ENCODE peak calls at places on chromosomes 16 and 17, in nine cellular contexts. Z is germinal center; L is stimulated activated CD4-positive, alpha-beta T cell treated with anti-CD3 and anti-CD28 coated beads, Interleukin-12 subunit alpha, Interleukin-12 subunit beta, amount 100 ng/mL, for 48 hours; Y is left colon; T is NCI-H460; A is C1 segment of cervical spinal cord; Q is NCI-H1930; E is cardiac muscle cell; S is activated T-helper 9 cell treated with anti-CD3 and anti-CD28 coated beads, Interleukin-2, amount 50 U/mL, for 16 hours. R is an unnamed sample.

GRCh38 chr17:64281962-64282752 is 19.1 kb upstream of the TEX2 start:
- DNase-seq in Z (peak; percentile 66), E (peak; percentile 82), Y (no peak), S (peak; percentile 15), T (peak; percentile 61), Q (no peak), A (no peak), L (peak; percentile 3), R (no peak)

GRCh38 chr17:71032746-71033273 is 863.5 kb downstream of the KCNJ2 start:
- DNase-seq in L (no peak), A (no peak), Q (peak; percentile 100), Y (no peak), E (peak; percentile 38), S (no peak), Z (no peak), T (no peak), R (no peak)

GRCh38 chr16:66491716-66492064 is 58.2 kb downstream of the TK2 start:
- DNase-seq in Q (no peak), A (no peak), L (no peak), Y (no peak), T (no peak), S (no peak), E (no peak), Z (no peak), R (no peak)

GRCh38 chr17:16463341-16464000 is 28.5 kb downstream of the LRRC75A start:
- DNase-seq in S (no peak), A (no peak), L (no peak), Z (no peak), Y (peak; percentile 92), T (no peak), E (peak; percentile 42), Q (no peak), R (no peak)

GRCh38 chr16:54584121-54584520 is 297.5 kb upstream of the IRX3 start:
- DNase-seq in S (no peak), A (no peak), Z (no peak), E (no peak), T (no peak), Q (no peak), Y (no peak), L (no peak), R (no peak)

GRCh38 chr17:70661342-70662222 is 492.2 kb downstream of the KCNJ2 start:
- DNase-seq in E (no peak), L (no peak), Z (no peak), Y (peak; percentile 45), S (no peak), Q (no peak), A (no peak), T (no peak), R (no peak)

GRCh38 chr17:6505425-6506142 is 50.8 kb downstream of the PITPNM3 start:
- DNase-seq in S (no peak), Z (no peak), A (no peak), Q (no peak), T (no peak), Y (no peak), L (no peak), E (no peak), R (no peak)

GRCh38 chr16:31404353-31405064 is 11.4 kb downstream of the ITGAD start:
- DNase-seq in L (no peak), S (no peak), Q (no peak), Y (no peak), Z (no peak), T (peak; percentile 78), E (no peak), A (no peak), R (no peak)

GRCh38 chr16:81232740-81233367 is 5.6 kb upstream of the BCO1 start:
- DNase-seq in T (no peak), Z (no peak), A (no peak), Q (no peak), L (no peak), S (no peak), Y (no peak), E (no peak), R (no peak)

GRCh38 chr16:4601317-4602186 is 13.1 kb downstream of the UBALD1 start:
- DNase-seq in S (no peak), A (no peak), Y (no peak), E (no peak), Q (no peak), L (no peak), Z (no peak), T (no peak), R (peak; percentile 63)

R was measured in frontal cortex.